ENCODE peak calls at places on chromosomes 11 and 22, in six cellular contexts. R is K562, J is HCT116, B is H1, W is GM12878, E is SK-N-SH. Z is an unnamed sample.

GRCh38 chr11:64925536-64926449 is 1.3 kb downstream of the PPP2R5B start:
- DNase-seq in R (no peak), J (no peak), B (no peak), W (no peak), E (peak; percentile 46), Z (no peak)

GRCh38 chr11:130024356-130024755 is 21.7 kb upstream of the PRDM10 start:
- DNase-seq in R (no peak), J (no peak), B (no peak), W (no peak), E (no peak), Z (no peak)

GRCh38 chr22:35477911-35478582 is 62.6 kb upstream of the RASD2 start:
- DNase-seq in R (peak; percentile 22), J (peak; percentile 27), B (no peak), W (no peak), E (peak; percentile 56), Z (no peak)

GRCh38 chr11:3163241-3163981 is 1.7 kb downstream of the OSBPL5 start:
- DNase-seq in R (no peak), J (no peak), B (no peak), W (no peak), E (peak; percentile 71), Z (no peak)

GRCh38 chr22:25748140-25748539 is 6.2 kb downstream of the MYO18B start:
- DNase-seq in R (no peak), J (no peak), B (no peak), W (no peak), E (no peak), Z (no peak)

GRCh38 chr11:128491195-128491936 is 96.0 kb downstream of the ETS1 start:
- DNase-seq in R (no peak), J (no peak), B (no peak), W (no peak), E (no peak), Z (no peak)

GRCh38 chr11:103210543-103210942 is 101.3 kb downstream of the DYNC2H1 start:
- DNase-seq in R (no peak), J (no peak), B (no peak), W (no peak), E (no peak), Z (no peak)

GRCh38 chr11:77039491-77040400 is 5.5 kb downstream of the B3GNT6 start:
- DNase-seq in R (no peak), J (no peak), B (peak; percentile 86), W (no peak), E (peak; percentile 81), Z (peak; percentile 28)

GRCh38 chr22:16960220-16960883 is 47.7 kb downstream of the GAB4 start:
- DNase-seq in R (peak; percentile 5), J (no peak), B (peak; percentile 19), W (no peak), E (no peak), Z (no peak)

GRCh38 chr11:110968348-110969062 is 256.3 kb upstream of the ARHGAP20 start:
- DNase-seq in R (no peak), J (no peak), B (no peak), W (no peak), E (no peak), Z (no peak)

GRCh38 chr11:95469268-95469667 is 238.3 kb upstream of the SESN3 start:
- DNase-seq in R (no peak), J (no peak), B (no peak), W (no peak), E (no peak), Z (no peak)

GRCh38 chr11:83736689-83737088 is 450.5 kb upstream of the CCDC90B start:
- DNase-seq in R (no peak), J (no peak), B (no peak), W (no peak), E (no peak), Z (no peak)

GRCh38 chr11:109697140-109697843 is 275.3 kb downstream of the C11orf87 start:
- DNase-seq in R (peak; percentile 22), J (peak; percentile 23), B (peak; percentile 47), W (no peak), E (peak; percentile 35), Z (peak; percentile 56)

GRCh38 chr11:110337570-110338193 is 41.3 kb upstream of the RDX start:
- DNase-seq in R (no peak), J (peak; percentile 76), B (no peak), W (no peak), E (no peak), Z (peak; percentile 33)

GRCh38 chr11:503179-503981 is 3.7 kb downstream of the RNH1 start:
- DNase-seq in R (peak; percentile 62), J (no peak), B (no peak), W (peak; percentile 38), E (no peak), Z (no peak)

GRCh38 chr11:60942207-60942606 is 9.8 kb downstream of the SLC15A3 start:
- DNase-seq in R (no peak), J (no peak), B (no peak), W (no peak), E (no peak), Z (no peak)

GRCh38 chr22:48490513-48491411 is 1336.9 kb downstream of the BRD1 start:
- DNase-seq in R (no peak), J (no peak), B (no peak), W (no peak), E (no peak), Z (no peak)

GRCh38 chr11:296206-296975 is 2.9 kb downstream of the IFITM5 start:
- DNase-seq in R (no peak), J (no peak), B (no peak), W (no peak), E (no peak), Z (no peak)

GRCh38 chr11:92482502-92482901 is 257.9 kb downstream of the FAT3 start:
- DNase-seq in R (no peak), J (no peak), B (no peak), W (no peak), E (no peak), Z (peak; percentile 1)

GRCh38 chr11:65606876-65607613 is 7.0 kb downstream of the MAP3K11 start:
- DNase-seq in R (peak; percentile 79), J (peak; percentile 89), B (peak; percentile 94), W (no peak), E (peak; percentile 100), Z (peak; percentile 98)

GRCh38 chr22:46747646-46748045 is 9.6 kb upstream of the CERK start:
- DNase-seq in R (no peak), J (no peak), B (no peak), W (no peak), E (no peak), Z (no peak)

GRCh38 chr22:37577957-37578356 is 1.9 kb downstream of the LGALS2 start:
- DNase-seq in R (no peak), J (no peak), B (no peak), W (no peak), E (no peak), Z (no peak)

GRCh38 chr11:101863361-101863760 is 51.4 kb upstream of the CEP126 start:
- DNase-seq in R (no peak), J (no peak), B (no peak), W (no peak), E (no peak), Z (no peak)

GRCh38 chr22:19793161-19793560 is 32.6 kb downstream of the TBX1 start:
- DNase-seq in R (no peak), J (no peak), B (no peak), W (no peak), E (no peak), Z (no peak)

GRCh38 chr11:61297741-61298140 is 2.6 kb upstream of the VWCE start:
- DNase-seq in R (no peak), J (no peak), B (no peak), W (no peak), E (no peak), Z (no peak)

GRCh38 chr11:125423247-125423849 is 72.7 kb downstream of the FEZ1 start:
- DNase-seq in R (peak; percentile 44), J (peak; percentile 19), B (no peak), W (no peak), E (no peak), Z (no peak)

GRCh38 chr11:57459112-57460016 is 964 bp upstream of the RTN4RL2 start:
- DNase-seq in R (no peak), J (no peak), B (peak; percentile 75), W (no peak), E (peak; percentile 45), Z (no peak)

GRCh38 chr11:113526521-113526920 is 51.3 kb upstream of the DRD2 start:
- DNase-seq in R (no peak), J (no peak), B (no peak), W (no peak), E (no peak), Z (no peak)

GRCh38 chr11:8732748-8733241 is 50.2 kb downstream of the RPL27A start:
- DNase-seq in R (no peak), J (no peak), B (no peak), W (no peak), E (no peak), Z (no peak)

GRCh38 chr11:76835030-76835429 is 25.7 kb upstream of the ACER3 start:
- DNase-seq in R (no peak), J (no peak), B (no peak), W (no peak), E (no peak), Z (no peak)

GRCh38 chr11:45021692-45022130 is 71.0 kb upstream of the TP53I11 start:
- DNase-seq in R (no peak), J (no peak), B (peak; percentile 67), W (no peak), E (peak; percentile 33), Z (peak; percentile 27)

GRCh38 chr11:11444027-11444799 is 91.2 kb upstream of the CSNK2A3 start:
- DNase-seq in R (no peak), J (no peak), B (no peak), W (no peak), E (no peak), Z (no peak)

GRCh38 chr11:68066742-68067141 is 27.9 kb downstream of the TCIRG1 start:
- DNase-seq in R (no peak), J (no peak), B (no peak), W (no peak), E (no peak), Z (no peak)

GRCh38 chr22:44361391-44362126 is 48.8 kb upstream of the SHISAL1 start:
- DNase-seq in R (no peak), J (no peak), B (no peak), W (no peak), E (no peak), Z (no peak)
- H3K9ac ChIP-seq in R (no peak overlapping the region), J (no peak overlapping the region), B (no peak overlapping the region), W (no peak overlapping the region), E (no peak overlapping the region), Z (no peak overlapping the region)

DNA sequence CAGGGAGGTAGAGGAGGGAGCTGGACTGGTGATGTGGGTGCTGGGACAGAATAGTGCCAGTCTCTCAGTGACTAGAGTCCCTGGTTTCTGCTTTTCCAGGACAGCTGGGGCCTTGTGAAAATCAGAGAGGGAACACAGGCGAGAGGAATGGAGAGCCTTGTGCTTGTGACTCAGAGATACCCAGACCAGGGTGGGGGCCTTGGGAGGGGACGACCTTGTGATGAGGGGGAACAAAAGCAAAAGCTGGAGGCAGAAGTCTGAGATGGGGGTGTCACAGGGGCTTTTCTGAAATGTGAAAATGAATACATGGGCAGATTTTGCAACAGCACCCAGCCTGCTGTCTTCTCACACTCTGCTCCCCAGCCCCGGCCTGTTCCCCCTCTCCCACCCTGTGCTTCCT is 3.4 kb upstream of the NR1H3 start:
- DNase-seq in R (no peak), J (no peak), B (no peak), W (no peak), E (no peak), Z (no peak)
- H3K4me3 ChIP-seq in R (no peak overlapping the region), J (no peak overlapping the region), B (no peak overlapping the region), W (no peak overlapping the region), E (no peak overlapping the region), Z (no peak overlapping the region)

GRCh38 chr11:6647282-6647679 is 8.3 kb downstream of the DCHS1 start:
- DNase-seq in R (no peak), J (no peak), B (no peak), W (no peak), E (peak; percentile 73), Z (no peak)
- TF ChIP-seq YY1 in R (no peak), J (no peak), B (no peak), W (no peak), E (no peak), Z (no peak)

GRCh38 chr11:123407124-123407995 is 22.7 kb upstream of the GRAMD1B start:
- DNase-seq in R (peak; percentile 21), J (peak; percentile 74), B (peak; percentile 75), W (no peak), E (peak; percentile 57), Z (peak; percentile 76)
- H3K9ac ChIP-seq in R (no peak overlapping the region), J (no peak overlapping the region), B (no peak overlapping the region), W (peak overlapping the region; percentile 59), E (no peak overlapping the region), Z (no peak overlapping the region)

Z was measured in NT2/D1.